ENCODE peak calls at places on chromosomes 6 and 20, in five cellular contexts. S is transverse colon, O is H1, B is Peyer's patch, Q is endothelial cell of umbilical vein. W is an unnamed sample.

GRCh38 chr20:50918403-50918802 is 12.8 kb downstream of the ADNP start:
- DNase-seq in S (no peak), B (no peak), O (no peak), Q (no peak), W (no peak)

GRCh38 chr6:136979206-136979605 is 57.1 kb downstream of the SLC35D3 start:
- DNase-seq in B (no peak), Q (no peak), S (no peak), O (no peak), W (no peak)

GRCh38 chr20:3904224-3904623 is 15.0 kb downstream of the PANK2 start:
- DNase-seq in O (no peak), Q (no peak), S (no peak), B (no peak), W (no peak)

GRCh38 chr6:129863664-129864063 is 2.5 kb upstream of the TMEM244 start:
- DNase-seq in Q (no peak), O (no peak), S (no peak), B (no peak), W (no peak)

GRCh38 chr6:148455674-148456559 is 113.3 kb downstream of the SASH1 start:
- DNase-seq in S (no peak), B (no peak), Q (peak; percentile 33), O (no peak), W (no peak)

GRCh38 chr6:129251669-129252376 is 368.9 kb downstream of the LAMA2 start:
- DNase-seq in S (peak; percentile 80), O (peak; percentile 57), Q (peak; percentile 76), B (peak; percentile 73), W (no peak)

GRCh38 chr6:53664623-53665022 is 933 bp downstream of the KLHL31 start:
- DNase-seq in O (no peak), B (no peak), Q (no peak), S (no peak), W (no peak)

GRCh38 chr6:89313006-89313405 is 2.1 kb downstream of the GABRR2 start:
- DNase-seq in S (no peak), O (no peak), Q (peak; percentile 32), B (no peak), W (no peak)

GRCh38 chr6:168709034-168709433 is 268.1 kb downstream of the SMOC2 start:
- DNase-seq in S (no peak), B (no peak), Q (no peak), O (no peak), W (no peak)

GRCh38 chr6:149387787-149388512 is 12.1 kb upstream of the SUMO4 start:
- DNase-seq in S (peak; percentile 31), B (no peak), Q (no peak), O (no peak), W (no peak)

GRCh38 chr6:150098155-150098554 is 29.2 kb upstream of the ULBP3 start:
- DNase-seq in S (no peak), O (no peak), Q (no peak), B (no peak), W (no peak)

GRCh38 chr6:72820906-72821305 is 199.0 kb downstream of the KCNQ5 start:
- DNase-seq in B (no peak), S (no peak), Q (no peak), O (no peak), W (no peak)

GRCh38 chr20:63365601-63366509 is 4.7 kb upstream of the CHRNA4 start:
- DNase-seq in S (no peak), Q (no peak), O (no peak), B (no peak), W (no peak)

GRCh38 chr6:20092071-20092566 is 120.2 kb downstream of the MBOAT1 start:
- DNase-seq in B (no peak), Q (peak; percentile 65), S (no peak), O (no peak), W (no peak)

GRCh38 chr20:63843778-63844177 is 12.7 kb upstream of the ZBTB46 start:
- DNase-seq in B (no peak), O (no peak), S (no peak), Q (no peak), W (no peak)

GRCh38 chr20:59771506-59772372 is 161.7 kb downstream of the SYCP2 start:
- DNase-seq in S (no peak), B (peak; percentile 26), O (no peak), Q (no peak), W (no peak)

GRCh38 chr20:3887870-3888614 is 1.1 kb upstream of the PANK2 start:
- DNase-seq in Q (no peak), B (no peak), S (peak; percentile 25), O (no peak), W (no peak)

GRCh38 chr6:32842021-32842650 is 1.7 kb downstream of the PSMB8 start:
- DNase-seq in Q (no peak), S (no peak), B (no peak), O (no peak), W (no peak)

GRCh38 chr20:23606652-23607049 is 934 bp upstream of the CST9 start:
- DNase-seq in Q (peak; percentile 67), B (peak; percentile 85), S (peak; percentile 78), O (peak; percentile 73), W (no peak)

GRCh38 chr6:100657678-100658330 is 193.1 kb upstream of the SIM1 start:
- DNase-seq in S (no peak), O (no peak), B (no peak), Q (peak; percentile 39), W (no peak)

DNA sequence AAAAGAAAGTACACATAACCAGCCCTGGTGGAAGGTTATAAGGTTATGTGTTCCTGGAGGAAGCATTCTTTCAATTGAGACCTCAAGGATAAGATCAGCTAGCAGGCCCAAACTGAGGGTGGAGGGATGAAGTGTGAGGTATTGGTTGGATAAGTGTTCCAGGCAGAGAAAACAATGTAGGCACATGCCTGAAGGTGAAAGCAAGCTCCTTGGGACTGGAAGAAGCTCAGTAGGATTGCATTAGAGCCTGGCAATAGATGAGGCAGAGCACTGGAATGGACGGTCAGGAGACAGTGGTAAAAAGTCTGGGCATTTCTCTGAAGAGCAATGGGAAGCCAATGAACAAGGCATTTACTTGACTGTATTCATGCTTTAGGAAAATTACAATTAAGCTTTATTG is 89.9 kb upstream of the SHLD1 start:
- DNase-seq in S (no peak), O (no peak), B (no peak), Q (no peak), W (no peak)
- H3K4me1 ChIP-seq in S (peaks cover 40% of the 10 kb centered on the region), O (no peaks in the 10 kb centered on the region), B (peaks cover 38% of the 10 kb centered on the region), Q (peaks cover 23% of the 10 kb centered on the region), W (peaks cover 51% of the 10 kb centered on the region)

GRCh38 chr20:10553326-10553984 is 118.3 kb downstream of the SLX4IP start:
- DNase-seq in S (peak; percentile 74), O (no peak), Q (peak; percentile 84), B (peak; percentile 80), W (no peak)
- TF ChIP-seq POLR2A in S (no peak), O (no peak), Q (no peak), B (no peak), W (no peak)

DNA sequence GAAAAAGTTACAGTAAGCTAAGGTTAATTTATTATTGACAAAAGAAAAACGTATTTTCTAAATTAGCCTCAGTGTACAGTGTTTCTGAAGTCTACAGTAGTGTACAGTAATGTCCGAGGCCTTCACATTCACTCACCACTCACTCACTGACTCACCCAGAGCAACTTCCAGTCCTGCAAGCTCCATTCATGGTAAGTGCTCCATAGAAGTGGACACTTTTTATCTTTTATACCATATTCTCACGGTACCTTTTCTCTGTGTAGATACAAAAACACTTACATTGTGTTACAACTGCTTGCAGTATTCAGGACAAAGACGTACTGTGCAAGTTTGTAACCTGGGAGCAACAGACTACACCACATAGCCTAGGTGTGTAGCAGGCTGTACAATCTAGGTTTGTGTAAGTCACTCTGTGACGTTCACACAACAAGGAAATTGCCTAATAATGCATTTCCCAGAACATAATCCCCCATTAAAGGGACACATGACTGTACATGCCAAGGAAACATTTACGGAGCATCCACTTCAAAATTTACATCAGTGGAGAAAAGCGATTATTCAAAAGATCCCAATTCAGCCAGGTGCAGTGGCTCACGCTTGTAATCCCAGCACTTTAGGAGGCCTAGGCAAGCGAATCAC is 133.4 kb downstream of the BANF2 start:
- DNase-seq in Q (no peak), O (no peak), B (no peak), S (no peak), W (no peak)
- H3K27ac ChIP-seq in Q (no peak overlapping the region), O (no peak overlapping the region), B (no peak overlapping the region), S (no peak overlapping the region), W (no peak overlapping the region)

GRCh38 chr6:31795616-31796298 is at the start of gene VARS1:
- DNase-seq in O (no peak), S (peak; percentile 96), B (peak; percentile 96), Q (peak; percentile 87), W (peak; percentile 47)

GRCh38 chr6:31794294-31794865 is 1.2 kb downstream of the VARS1 start:
- DNase-seq in S (no peak), B (no peak), O (no peak), Q (peak; percentile 35), W (no peak)

GRCh38 chr6:31796993-31797385 is 1.4 kb upstream of the VARS1 start:
- DNase-seq in Q (no peak), O (no peak), S (no peak), B (no peak), W (no peak)

GRCh38 chr6:31792741-31793140 is 2.8 kb downstream of the VARS1 start:
- DNase-seq in O (no peak), Q (no peak), B (no peak), S (no peak), W (no peak)

DNA sequence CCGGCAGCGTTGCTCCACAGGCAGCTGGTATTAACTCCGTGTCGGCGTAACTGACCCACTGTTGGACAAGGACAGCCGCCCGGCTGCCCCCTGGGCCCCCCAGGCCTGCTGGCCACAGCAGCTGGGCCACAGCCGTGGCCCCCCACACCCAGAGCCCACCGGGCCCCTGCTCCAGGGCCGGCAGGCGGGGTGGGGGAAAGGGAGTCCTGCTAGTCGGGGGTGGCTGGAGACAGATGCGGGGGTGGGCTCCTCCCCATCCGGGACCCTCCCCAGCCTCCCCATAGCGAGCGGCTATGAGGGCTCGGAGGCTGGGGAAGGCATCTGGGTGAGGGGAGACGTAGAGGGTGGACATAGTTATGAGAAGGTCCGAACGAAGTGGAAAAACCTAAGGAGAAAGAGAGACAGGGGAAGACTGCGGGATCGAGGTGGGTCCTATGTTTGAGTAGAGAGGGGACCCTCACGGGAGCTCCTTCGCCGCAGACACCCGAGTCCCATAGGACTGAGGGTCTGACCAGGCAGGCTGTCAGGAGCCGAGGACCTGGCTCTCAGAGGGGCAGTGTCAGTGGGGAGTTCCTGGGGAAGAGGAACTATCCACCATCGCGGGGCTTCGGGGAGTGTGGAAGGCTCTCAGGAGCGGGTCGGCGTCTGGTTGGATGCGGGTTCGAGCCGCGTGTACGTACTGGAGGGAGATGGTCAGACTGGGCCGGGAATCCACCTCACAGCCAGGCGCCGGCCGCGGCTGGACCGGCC is 511 bp downstream of the VARS1 start:
- DNase-seq in B (no peak), S (no peak), Q (peak; percentile 63), O (no peak), W (no peak)
- H3K4me1 ChIP-seq in B (peaks cover 15% of the 10 kb centered on the region), S (peaks cover 19% of the 10 kb centered on the region), Q (peaks cover 15% of the 10 kb centered on the region), O (no peaks in the 10 kb centered on the region), W (peaks cover 16% of the 10 kb centered on the region)